ENCODE peak calls at places on chromosomes 3 and 15, in seven cellular contexts. D is right atrium auricular region, N is lower leg skin, J is HFFc6, L is BJ, K is heart right ventricle, I is A549. R is an unnamed sample.

GRCh38 chr15:84661001-84661400 is 3.0 kb upstream of the NMB start:
- DNase-seq in L (no peak), D (no peak), J (no peak), N (no peak), I (no peak), K (no peak), R (no peak)

GRCh38 chr15:47603026-47603425 is 114.3 kb upstream of the SEMA6D start:
- DNase-seq in D (no peak), I (no peak), N (no peak), L (no peak), J (no peak), K (no peak), R (no peak)

GRCh38 chr15:80929225-80929624 is 60.4 kb downstream of the MESD start:
- DNase-seq in J (peak; percentile 89), L (peak; percentile 66), N (no peak), I (no peak), K (no peak), D (no peak), R (no peak)

GRCh38 chr3:22263042-22263441 is 512.0 kb upstream of the ZNF385D start:
- DNase-seq in D (no peak), L (no peak), N (no peak), I (no peak), K (no peak), J (no peak), R (no peak)

GRCh38 chr3:4999626-5000184 is 20.5 kb downstream of the BHLHE40 start:
- DNase-seq in K (no peak), I (no peak), D (no peak), L (no peak), J (no peak), N (peak; percentile 83), R (no peak)

GRCh38 chr15:62569460-62570404 is 404.6 kb upstream of the C2CD4B start:
- DNase-seq in J (peak; percentile 90), I (peak; percentile 85), K (peak; percentile 57), L (peak; percentile 79), D (peak; percentile 89), N (peak; percentile 93), R (no peak)

GRCh38 chr3:50334339-50335075 is 6.1 kb downstream of the RASSF1 start:
- DNase-seq in N (no peak), D (no peak), K (no peak), I (no peak), L (no peak), J (no peak), R (no peak)

GRCh38 chr3:194938845-194939531 is 253.3 kb downstream of the FAM43A start:
- DNase-seq in N (peak; percentile 50), L (no peak), I (no peak), D (peak; percentile 66), J (no peak), K (no peak), R (no peak)

GRCh38 chr15:87680200-87680599 is 576.3 kb downstream of the NTRK3 start:
- DNase-seq in D (no peak), K (no peak), I (no peak), N (no peak), J (no peak), L (no peak), R (no peak)

GRCh38 chr3:68819361-68819760 is 113.0 kb downstream of the TAFA4 start:
- DNase-seq in D (no peak), L (no peak), I (no peak), K (no peak), N (no peak), J (no peak), R (no peak)

GRCh38 chr3:125109541-125109925 is 53.7 kb upstream of the HEG1 start:
- DNase-seq in D (no peak), K (no peak), J (no peak), N (no peak), I (no peak), L (no peak), R (no peak)

GRCh38 chr15:72179950-72180581 is 17.5 kb downstream of the GRAMD2A start:
- DNase-seq in I (peak; percentile 51), L (no peak), D (no peak), K (peak; percentile 55), N (peak; percentile 76), J (no peak), R (no peak)

GRCh38 chr15:74917676-74918075 is 11.0 kb upstream of the FAM219B start:
- DNase-seq in N (no peak), K (no peak), I (no peak), D (no peak), L (no peak), J (no peak), R (no peak)

GRCh38 chr3:124256599-124256998 is 264.7 kb upstream of the ROPN1 start:
- DNase-seq in K (no peak), N (no peak), I (no peak), L (no peak), D (no peak), J (no peak), R (no peak)

GRCh38 chr3:10025205-10026083 is 793 bp upstream of the FANCD2 start:
- DNase-seq in D (no peak), I (no peak), J (no peak), K (no peak), L (no peak), N (no peak), R (no peak)

GRCh38 chr3:161349529-161350278 is 21.6 kb downstream of the SPTSSB start:
- DNase-seq in I (peak; percentile 31), J (peak; percentile 71), L (peak; percentile 87), N (no peak), D (no peak), K (no peak), R (no peak)

GRCh38 chr3:45367451-45367850 is 20.9 kb upstream of the LARS2 start:
- DNase-seq in D (no peak), J (peak; percentile 91), I (peak; percentile 16), K (no peak), L (peak; percentile 59), N (no peak), R (no peak)

GRCh38 chr3:5128861-5129260 is 6.8 kb downstream of the ARL8B start:
- DNase-seq in I (no peak), K (no peak), D (no peak), N (no peak), J (no peak), L (no peak), R (no peak)

GRCh38 chr3:173289072-173289471 is 108.5 kb upstream of the NLGN1 start:
- DNase-seq in D (no peak), L (no peak), I (no peak), N (no peak), J (no peak), K (no peak), R (no peak)

GRCh38 chr15:67607959-67608605 is 65.6 kb downstream of the MAP2K5 start:
- DNase-seq in D (no peak), L (no peak), I (no peak), J (no peak), K (no peak), N (no peak), R (no peak)

GRCh38 chr15:96889734-96890480 is 559.4 kb downstream of the NR2F2 start:
- DNase-seq in L (no peak), D (no peak), I (no peak), N (no peak), K (no peak), J (no peak), R (peak; percentile 4)

GRCh38 chr3:44862221-44862637 is 517 bp downstream of the TMEM42 start:
- DNase-seq in L (no peak), N (no peak), J (peak; percentile 7), K (peak; percentile 6), D (no peak), I (peak; percentile 22), R (no peak)

GRCh38 chr3:152922554-152922953 is 87.6 kb downstream of the P2RY1 start:
- DNase-seq in K (no peak), L (no peak), N (no peak), D (no peak), I (no peak), J (no peak), R (no peak)

GRCh38 chr3:175212896-175213295 is 353.8 kb downstream of the NAALADL2 start:
- DNase-seq in L (no peak), I (no peak), K (no peak), D (no peak), N (no peak), J (peak; percentile 25), R (no peak)

GRCh38 chr3:27253391-27253790 is 115.8 kb downstream of the NEK10 start:
- DNase-seq in L (no peak), I (no peak), K (no peak), J (no peak), D (no peak), N (no peak), R (no peak)

DNA sequence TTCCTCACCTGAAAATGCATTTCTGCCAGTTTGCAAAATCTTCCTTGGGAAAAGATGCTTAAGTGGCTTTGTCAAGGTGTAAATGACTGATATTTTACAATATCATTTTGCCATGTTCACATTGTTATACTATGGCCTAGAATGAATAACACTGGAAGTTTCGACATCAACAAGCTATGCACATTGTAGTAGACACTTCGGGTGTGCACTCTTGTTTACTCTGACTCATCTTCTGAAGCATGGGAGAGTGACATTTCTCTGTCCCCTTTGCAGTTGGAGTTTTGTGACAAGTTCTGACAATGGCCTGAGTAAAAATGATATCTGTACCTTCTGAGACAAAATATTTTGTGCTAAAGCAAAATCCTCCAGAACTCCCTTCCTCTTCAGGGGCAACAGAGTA is 567.0 kb upstream of the RGMA start:
- DNase-seq in N (no peak), K (no peak), I (no peak), L (no peak), D (no peak), J (no peak), R (no peak)
- TF ChIP-seq CTCF in N (no peak), K (no peak), I (no peak), L (no peak), D (no peak), J (no peak), R (no peak)

DNA sequence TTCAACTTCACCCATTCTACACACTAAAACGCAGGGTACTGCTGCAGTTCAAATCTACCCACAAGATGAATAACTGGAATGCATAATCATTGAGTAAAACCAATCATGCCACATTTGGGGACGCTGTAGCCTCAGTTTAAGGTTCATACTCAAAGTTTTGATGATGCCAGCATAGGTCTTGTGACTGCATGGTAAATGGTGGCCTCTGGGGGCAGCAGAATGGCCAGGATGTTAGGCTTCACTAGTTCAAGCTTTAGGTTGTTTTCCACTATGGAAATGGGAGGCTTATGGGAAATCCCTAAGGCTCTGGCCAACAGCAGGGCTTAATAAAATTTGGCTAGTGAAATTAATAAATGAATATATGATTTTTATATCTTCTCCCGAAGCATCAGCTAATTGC is 104.3 kb upstream of the TSC22D2 start:
- DNase-seq in J (no peak), N (no peak), L (no peak), K (no peak), I (peak; percentile 77), D (no peak), R (no peak)
- TF ChIP-seq CTCF in J (peak; percentile 33), N (no peak), L (no peak), K (peak; percentile 32), I (peak; percentile 57), D (no peak), R (no peak)

GRCh38 chr3:178422406-178422805 is 113.8 kb upstream of the KCNMB2 start:
- DNase-seq in L (no peak), I (no peak), D (no peak), J (no peak), K (no peak), N (no peak), R (no peak)
- TF ChIP-seq CTCF in L (no peak), I (no peak), D (no peak), J (peak; percentile 38), K (no peak), N (no peak), R (no peak)

DNA sequence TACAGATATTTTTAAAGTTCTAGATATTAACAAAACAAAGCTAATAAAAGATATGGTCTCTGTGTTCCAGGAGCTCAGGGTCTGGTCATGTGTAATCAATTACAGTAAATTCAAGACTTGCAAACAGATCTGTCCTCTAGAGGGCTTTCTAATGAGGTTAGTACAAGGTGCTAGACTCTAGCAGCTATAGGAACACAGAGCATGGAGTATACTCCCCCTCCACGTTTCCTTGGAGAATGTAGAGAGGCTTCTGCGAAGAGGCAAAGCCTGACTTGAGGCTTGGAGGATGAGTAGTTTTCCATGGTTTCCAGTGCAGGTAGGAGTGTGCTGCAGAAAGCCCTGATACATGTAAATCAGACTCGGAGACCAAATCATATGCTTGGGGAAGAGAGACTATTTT is 32.7 kb upstream of the DLG1 start:
- DNase-seq in K (no peak), N (no peak), J (no peak), L (no peak), D (no peak), I (no peak), R (no peak)
- TF ChIP-seq CTCF in K (no peak), N (no peak), J (peak; percentile 45), L (peak; percentile 30), D (no peak), I (no peak), R (no peak)